ENCODE peak calls at places on chromosomes 11 and 22, in seven cellular contexts. M is H54; T is KBM-7; V is activated CD4-positive, alpha-beta T cell treated with anti-CD3 and anti-CD28 coated beads for 24 hours; W is endodermal cell; J is ACHN; H is stimulated activated naive B cell treated with anti-CD40 and anti-IgM and Interleukin-4, amounts not matched to agents 10 μg/mL and 1 μg/mL and 100 μg/mL, for 72 hours. D is an unnamed sample.

GRCh38 chr22:50470491-50470890 is 4.3 kb downstream of the SBF1 start:
- DNase-seq in V (no peak), T (no peak), M (no peak), J (no peak), W (no peak), H (no peak), D (peak)

GRCh38 chr11:1199689-1200610 is 22.9 kb upstream of the MUC5B start:
- DNase-seq in V (no peak), T (no peak), J (no peak), H (no peak), M (no peak), W (peak), D (no peak)

GRCh38 chr11:126999366-126999765 is 1.2 kb downstream of the KIRREL3 start:
- DNase-seq in T (no peak), V (no peak), J (peak), W (no peak), M (no peak), H (no peak), D (no peak)

GRCh38 chr22:30201970-30202369 is 44.6 kb downstream of the LIF start:
- DNase-seq in W (no peak), T (no peak), H (no peak), M (no peak), V (no peak), J (no peak), D (no peak)

GRCh38 chr11:19053909-19054308 is 6.6 kb downstream of the MRGPRX2 start:
- DNase-seq in V (no peak), M (no peak), J (no peak), T (no peak), H (no peak), W (no peak), D (no peak)

GRCh38 chr22:44730490-44731356 is 21.7 kb upstream of the ARHGAP8 start:
- DNase-seq in V (no peak), J (no peak), T (no peak), W (no peak), H (no peak), M (no peak), D (no peak)

GRCh38 chr22:22955866-22956535 is 68.4 kb downstream of the IGLL5 start:
- DNase-seq in V (peak), W (peak), J (peak), T (peak), H (peak), M (peak), D (peak)

GRCh38 chr11:118310271-118310670 is 5.7 kb downstream of the CD3E start:
- DNase-seq in V (no peak), M (no peak), W (no peak), J (no peak), T (no peak), H (no peak), D (no peak)

GRCh38 chr22:41478891-41479521 is 10.1 kb downstream of the ACO2 start:
- DNase-seq in W (no peak), J (no peak), T (no peak), M (no peak), V (no peak), H (peak), D (peak)

GRCh38 chr11:62680825-62681240 is 2.0 kb upstream of the UBXN1 start:
- DNase-seq in V (no peak), T (peak), W (peak), H (peak), J (peak), M (peak), D (peak)

GRCh38 chr22:16721969-16722368 is 103.2 kb downstream of the XKR3 start:
- DNase-seq in T (peak), M (no peak), H (no peak), V (no peak), J (no peak), W (no peak), D (peak)

GRCh38 chr11:11500744-11501487 is 120.9 kb downstream of the GALNT18 start:
- DNase-seq in J (peak), W (peak), V (no peak), M (no peak), T (no peak), H (no peak), D (no peak)

GRCh38 chr11:72569966-72570892 is 104.0 kb downstream of the PDE2A start:
- DNase-seq in M (no peak), J (peak), H (no peak), V (no peak), T (no peak), W (peak), D (peak)

GRCh38 chr11:115391598-115391997 is 112.6 kb downstream of the CADM1 start:
- DNase-seq in V (no peak), H (no peak), T (no peak), M (no peak), W (peak), J (no peak), D (no peak)

GRCh38 chr11:131664811-131665210 is 294.4 kb downstream of the NTM start:
- DNase-seq in H (no peak), W (peak), T (no peak), V (no peak), J (no peak), M (no peak), D (no peak)

GRCh38 chr11:14308114-14308896 is 50.7 kb downstream of the RRAS2 start:
- DNase-seq in V (no peak), T (peak), H (no peak), J (peak), W (no peak), M (peak), D (peak)

GRCh38 chr11:26626346-26626745 is 54.3 kb upstream of the MUC15 start:
- DNase-seq in H (no peak), W (no peak), M (no peak), T (no peak), J (no peak), V (no peak), D (no peak)

GRCh38 chr11:44524751-44525171 is 40.7 kb upstream of the CD82 start:
- DNase-seq in J (no peak), T (peak), H (no peak), W (no peak), M (no peak), V (no peak), D (peak)

GRCh38 chr22:30806391-30806861 is 111.8 kb downstream of the OSBP2 start:
- DNase-seq in H (no peak), J (peak), W (peak), V (no peak), M (peak), T (peak), D (peak)

GRCh38 chr22:17213976-17214375 is 5.3 kb downstream of the ADA2 start:
- DNase-seq in J (peak), T (peak), M (no peak), V (peak), W (peak), H (no peak), D (peak)

GRCh38 chr11:78420255-78420764 is 2.7 kb upstream of the GAB2 start:
- DNase-seq in T (peak), V (peak), J (peak), W (peak), M (peak), H (peak), D (peak)

GRCh38 chr11:125376117-125376516 is 119.9 kb downstream of the FEZ1 start:
- DNase-seq in V (no peak), M (no peak), W (peak), J (no peak), T (no peak), H (no peak), D (no peak)

GRCh38 chr11:64609436-64610047 is 18.5 kb downstream of the SLC22A12 start:
- DNase-seq in V (no peak), M (peak), W (no peak), J (no peak), T (peak), H (no peak), D (peak)

D was measured in NB4.